ENCODE peak calls at places on chromosomes 12 and 14, in four cellular contexts. G is fibroblast of pulmonary artery, Y is astrocyte of the cerebellum, A is cardiac muscle cell. Z is an unnamed sample.

GRCh38 chr12:15834575-15834974 is 45.4 kb upstream of the EPS8 start:
- DNase-seq in A (no peak), Y (no peak), G (no peak), Z (no peak)

GRCh38 chr12:104740668-104741067 is 217.4 kb downstream of the SLC41A2 start:
- DNase-seq in G (no peak), A (no peak), Y (no peak), Z (no peak)

GRCh38 chr14:35326364-35326763 is 34.2 kb downstream of the PSMA6 start:
- DNase-seq in A (no peak), G (no peak), Y (no peak), Z (no peak)

GRCh38 chr12:42741771-42742510 is 152.4 kb upstream of the PRICKLE1 start:
- DNase-seq in A (peak), G (peak), Y (no peak), Z (peak)

GRCh38 chr12:12216349-12217017 is 50.4 kb downstream of the LRP6 start:
- DNase-seq in A (no peak), G (no peak), Y (no peak), Z (no peak)

GRCh38 chr12:62720661-62721330 is 214.2 kb downstream of the PPM1H start:
- DNase-seq in Y (no peak), A (no peak), G (peak), Z (peak)

GRCh38 chr14:68820999-68821683 is 28.3 kb upstream of the ZFP36L1 start:
- DNase-seq in Y (no peak), A (no peak), G (no peak), Z (no peak)

GRCh38 chr12:19058235-19059021 is 71.1 kb upstream of the PLEKHA5 start:
- DNase-seq in Y (peak), G (peak), A (no peak), Z (peak)

GRCh38 chr12:55818886-55819285 is 1.0 kb downstream of the ORMDL2 start:
- DNase-seq in G (no peak), Y (no peak), A (no peak), Z (no peak)

GRCh38 chr12:63955831-63956685 is 111.6 kb downstream of the SRGAP1 start:
- DNase-seq in A (no peak), Y (no peak), G (peak), Z (no peak)

GRCh38 chr12:54005531-54005852 is 3.3 kb upstream of the HOXC8 start:
- DNase-seq in Y (no peak), G (no peak), A (no peak), Z (no peak)

GRCh38 chr12:131001493-131001892 is 47.8 kb downstream of the ADGRD1 start:
- DNase-seq in A (no peak), Y (no peak), G (no peak), Z (no peak)

GRCh38 chr14:67690011-67690410 is 5.6 kb downstream of the RDH11 start:
- DNase-seq in Y (no peak), G (no peak), A (no peak), Z (no peak)

GRCh38 chr12:38823743-38824142 is 81.6 kb downstream of the CPNE8 start:
- DNase-seq in A (no peak), Y (no peak), G (peak), Z (peak)

GRCh38 chr14:34874386-34875030 is 652 bp downstream of the BAZ1A start:
- DNase-seq in A (peak), Y (no peak), G (peak), Z (peak)

GRCh38 chr14:21070083-21070609 is at the start of gene ARHGEF40:
- DNase-seq in A (peak), Y (no peak), G (peak), Z (peak)

GRCh38 chr14:28515571-28515970 is 251.0 kb upstream of the FOXG1 start:
- DNase-seq in G (peak), A (no peak), Y (peak), Z (peak)

GRCh38 chr14:58626441-58626840 is 11.3 kb upstream of the DACT1 start:
- DNase-seq in A (no peak), Y (no peak), G (peak), Z (peak)

GRCh38 chr12:74538491-74539258 is 1.0 kb downstream of the ATXN7L3B start:
- DNase-seq in A (peak), Y (no peak), G (no peak), Z (no peak)

GRCh38 chr12:76830456-76830855 is 48.4 kb downstream of the CSRP2 start:
- DNase-seq in Y (no peak), A (no peak), G (no peak), Z (peak)

GRCh38 chr12:54364413-54364812 is at the start of gene GPR84:
- DNase-seq in G (no peak), Y (no peak), A (no peak), Z (no peak)

GRCh38 chr12:110279976-110280783 is 867 bp upstream of the ATP2A2 start:
- DNase-seq in G (peak), Y (no peak), A (peak), Z (peak)

GRCh38 chr12:66132408-66132807 is 1.9 kb upstream of the LLPH start:
- DNase-seq in A (peak), G (peak), Y (peak), Z (peak)

GRCh38 chr12:11947218-11947617 is 123.5 kb upstream of the BCL2L14 start:
- DNase-seq in Y (no peak), G (no peak), A (no peak), Z (no peak)

GRCh38 chr12:1533602-1534304 is 60.6 kb downstream of the FBXL14 start:
- DNase-seq in G (no peak), Y (peak), A (peak), Z (peak)

GRCh38 chr12:29773076-29773475 is 10.7 kb downstream of the TMTC1 start:
- DNase-seq in A (no peak), G (peak), Y (no peak), Z (no peak)

GRCh38 chr14:104086210-104086660 is 735 bp downstream of the ASPG start:
- DNase-seq in G (no peak), A (no peak), Y (no peak), Z (no peak)

GRCh38 chr14:22314183-22314820 is 274.7 kb downstream of the DAD1 start:
- DNase-seq in Y (no peak), G (peak), A (peak), Z (peak)

DNA sequence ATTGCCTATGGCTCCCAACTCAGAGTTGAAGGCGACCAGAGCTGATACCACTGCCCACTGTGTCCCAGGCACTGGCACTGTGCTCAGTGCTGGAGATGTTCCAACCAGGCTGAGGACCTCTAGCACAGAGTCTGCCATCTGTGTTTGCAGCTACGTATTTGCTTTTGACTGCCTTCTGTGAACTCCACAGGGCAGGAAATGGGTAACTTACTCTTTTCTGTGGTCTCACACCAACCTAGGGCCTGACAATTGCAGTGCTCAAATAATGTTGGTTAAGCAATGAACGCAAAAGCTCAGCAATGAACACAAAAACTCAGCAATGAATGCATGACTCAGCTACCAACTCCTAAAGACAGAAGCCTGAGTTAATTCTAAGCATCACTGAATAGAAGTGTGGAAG is 202.8 kb downstream of the NUAK1 start:
- DNase-seq in Y (no peak), G (peak), A (no peak), Z (peak)
- TF ChIP-seq CTCF in Y (no peak), G (no peak), A (no peak), Z (no peak)

GRCh38 chr12:118821386-118821928 is 159.9 kb upstream of the SRRM4 start:
- DNase-seq in Y (no peak), A (peak), G (no peak), Z (no peak)
- H3K4me3 ChIP-seq in Y (no peak), A (no peak), G (no peak), Z (no peak)

GRCh38 chr12:93578221-93578620 is 5.7 kb downstream of the SOCS2 start:
- DNase-seq in A (no peak), G (no peak), Y (no peak), Z (no peak)
- TF ChIP-seq CTCF in A (no peak), G (no peak), Y (no peak), Z (no peak)

GRCh38 chr12:132178801-132179401 is 34.6 kb downstream of the NOC4L start:
- DNase-seq in G (no peak), A (no peak), Y (no peak), Z (no peak)
- H3K4me3 ChIP-seq in G (no peak), A (no peak), Y (no peak), Z (no peak)

DNA sequence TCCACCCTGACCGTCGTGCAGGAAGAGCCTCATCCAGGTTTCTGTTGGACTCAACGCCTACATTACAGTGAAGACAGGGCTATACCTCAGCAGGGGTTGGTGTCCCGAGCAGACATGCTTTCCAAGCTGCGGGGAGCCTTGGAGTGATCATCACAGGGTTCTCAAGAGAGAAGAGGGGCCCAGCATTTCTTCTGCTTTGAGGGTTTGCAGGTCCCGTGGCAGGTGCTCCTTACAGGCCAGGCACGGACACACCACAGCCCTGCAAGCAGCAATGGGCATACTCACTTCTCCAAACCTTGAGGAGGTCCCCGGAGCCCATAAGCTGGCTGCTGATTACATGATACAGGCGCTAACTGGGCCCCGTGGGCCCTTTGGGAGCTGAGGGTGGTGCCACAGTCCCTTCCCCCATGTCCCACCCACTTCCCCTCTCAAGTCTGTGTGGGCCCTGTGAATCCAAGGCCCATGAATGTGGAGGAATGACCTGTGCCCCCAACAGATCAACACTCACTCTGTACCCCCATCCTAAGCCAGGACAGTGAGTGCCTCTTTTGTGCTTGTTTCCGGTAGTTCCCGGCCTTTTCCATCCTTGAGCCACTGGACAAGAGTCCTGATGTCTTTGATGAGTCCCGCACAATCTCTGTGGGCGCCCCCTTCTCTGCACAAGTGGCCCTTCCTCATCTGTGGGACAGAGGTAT is 1.0 kb downstream of the AQP2 start:
- DNase-seq in Y (no peak), G (no peak), A (no peak), Z (no peak)
- TF ChIP-seq CTCF in Y (no peak), G (no peak), A (no peak), Z (no peak)

DNA sequence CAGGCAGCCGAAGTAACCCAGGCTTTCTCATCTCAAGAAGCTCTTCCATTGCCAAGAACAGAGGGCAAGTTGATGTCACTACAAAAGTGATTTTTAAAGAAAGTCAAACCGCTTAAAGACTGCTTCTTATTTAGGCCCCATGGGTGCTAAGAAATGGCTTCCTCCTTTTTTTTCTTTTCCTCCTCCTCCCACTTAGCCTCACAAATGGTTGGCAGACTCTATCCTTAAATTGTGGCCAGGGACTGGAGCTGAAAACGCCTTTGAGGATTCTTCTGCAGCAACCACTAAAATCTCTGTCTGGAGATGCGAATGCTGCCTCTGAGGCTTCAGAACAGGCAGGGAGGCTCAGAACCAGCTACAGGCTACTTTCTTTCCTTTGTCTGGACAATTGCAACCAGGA is 50.1 kb downstream of the MAP1LC3B2 start:
- DNase-seq in G (no peak), Y (no peak), A (no peak), Z (no peak)
- H3K4me3 ChIP-seq in G (no peak), Y (no peak), A (no peak), Z (no peak)

DNA sequence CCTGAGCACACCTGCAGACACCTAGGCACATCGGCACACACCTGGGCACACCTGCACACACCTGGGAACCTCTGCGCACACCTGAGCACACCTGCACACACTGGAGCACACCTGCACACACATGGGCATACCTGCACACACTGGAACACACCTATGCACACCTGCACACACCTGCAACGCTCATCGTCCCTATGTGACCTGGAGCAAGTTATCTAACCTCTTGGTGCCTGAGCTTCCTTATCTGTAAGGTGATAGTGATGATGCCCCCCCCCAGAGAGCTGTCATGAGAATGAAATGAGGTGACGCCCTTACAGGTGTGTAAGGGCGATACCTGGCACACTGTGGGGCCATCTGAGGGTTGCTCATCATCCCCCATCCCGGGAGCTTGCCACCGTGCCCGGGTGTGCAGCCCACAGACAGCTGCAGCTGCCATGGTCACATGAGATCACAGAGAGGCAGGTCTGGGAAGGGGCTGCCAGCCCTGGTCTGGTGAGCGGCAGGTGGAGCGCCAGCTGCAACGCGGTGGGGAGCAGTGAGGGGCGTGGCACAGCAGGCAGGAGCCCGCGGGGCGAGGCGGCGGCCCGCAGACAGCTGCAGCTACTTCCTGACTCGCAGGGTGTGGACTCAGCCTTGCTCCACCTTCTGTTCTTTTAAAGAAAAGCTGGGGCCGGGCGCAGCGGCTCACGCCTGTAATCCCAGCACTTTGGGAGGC is 59.9 kb upstream of the FBRSL1 start:
- DNase-seq in G (no peak), Y (no peak), A (no peak), Z (no peak)
- TF ChIP-seq CTCF in G (no peak), Y (no peak), A (no peak), Z (no peak)

GRCh38 chr12:30928356-30929264 is 2.1 kb downstream of the TSPAN11 start:
- DNase-seq in G (no peak), Y (no peak), A (peak), Z (no peak)

GRCh38 chr12:30926243-30927209 is at the start of gene TSPAN11:
- DNase-seq in Y (no peak), G (peak), A (peak), Z (peak)

GRCh38 chr12:30925607-30926242 is 823 bp upstream of the TSPAN11 start:
- DNase-seq in G (no peak), A (no peak), Y (no peak), Z (no peak)

GRCh38 chr12:30930238-30931010 is 3.9 kb downstream of the TSPAN11 start:
- DNase-seq in G (no peak), Y (no peak), A (no peak), Z (no peak)

DNA sequence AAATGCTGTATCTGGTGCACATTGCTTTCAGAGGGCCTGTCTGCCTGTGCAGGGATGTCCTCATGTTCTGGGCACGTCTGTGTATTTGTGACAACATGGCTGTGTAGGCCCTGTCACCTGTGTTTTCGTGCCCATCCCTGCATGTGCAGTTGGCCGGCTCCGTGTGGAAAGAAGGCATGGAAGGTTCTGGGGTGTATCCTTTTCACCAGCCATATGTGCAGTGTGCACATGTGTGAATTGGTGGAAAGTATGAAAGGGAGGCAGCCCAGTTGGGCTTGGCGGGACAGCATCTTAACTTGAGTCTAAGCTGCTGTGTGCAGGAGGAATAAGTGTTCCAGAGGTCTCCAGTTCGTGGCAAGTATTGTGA is 645 bp downstream of the TSPAN11 start:
- DNase-seq in G (no peak), A (no peak), Y (no peak), Z (no peak)
- H3K4me3 ChIP-seq in G (no peak), A (no peak), Y (peak), Z (no peak)

GRCh38 chr12:17030338-17030737 is 424.4 kb upstream of the LMO3 start:
- DNase-seq in Y (no peak), G (no peak), A (no peak), Z (no peak)

GRCh38 chr12:17028348-17028747 is 422.4 kb upstream of the LMO3 start:
- DNase-seq in G (no peak), A (no peak), Y (no peak), Z (no peak)
- TF ChIP-seq CTCF in G (no peak), A (no peak), Y (no peak), Z (no peak)

GRCh38 chr12:14257303-14257733 is 108.2 kb upstream of the ATF7IP start:
- DNase-seq in Y (no peak), G (no peak), A (no peak), Z (no peak)
- H3K4me3 ChIP-seq in Y (no peak), G (no peak), A (peak), Z (no peak)